ENCODE peak calls at places on chromosomes 13 and 19, in five cellular contexts. L, S, F, T and V are unnamed samples.

GRCh38 chr13:30079501-30079900 is 227.8 kb downstream of the KATNAL1 start:
- DNase-seq in L (no peak), S (no peak), F (no peak), T (no peak), V (no peak)

GRCh38 chr13:80924596-80924995 is 583.7 kb upstream of the SPRY2 start:
- DNase-seq in L (peak; percentile 6), S (no peak), F (no peak), T (no peak), V (no peak)

GRCh38 chr19:6287269-6287885 is 7.6 kb upstream of the MLLT1 start:
- DNase-seq in L (no peak), S (peak; percentile 25), F (no peak), T (no peak), V (no peak)

GRCh38 chr19:4889034-4889825 is 13.5 kb downstream of the ARRDC5 start:
- DNase-seq in L (peak; percentile 62), S (peak; percentile 95), F (no peak), T (no peak), V (peak; percentile 89)

GRCh38 chr19:47032171-47032811 is 12.7 kb downstream of the NPAS1 start:
- DNase-seq in L (no peak), S (peak; percentile 52), F (peak; percentile 70), T (peak; percentile 77), V (peak; percentile 92)

GRCh38 chr13:61286148-61286745 is 129.4 kb downstream of the PCDH20 start:
- DNase-seq in L (no peak), S (no peak), F (peak; percentile 20), T (peak; percentile 30), V (no peak)

GRCh38 chr13:110410000-110410399 is 102.9 kb downstream of the COL4A2 start:
- DNase-seq in L (no peak), S (no peak), F (no peak), T (no peak), V (no peak)

GRCh38 chr13:97018029-97018819 is 23.9 kb upstream of the OXGR1 start:
- DNase-seq in L (peak; percentile 38), S (peak; percentile 65), F (peak; percentile 66), T (peak; percentile 70), V (peak; percentile 66)

GRCh38 chr13:107865643-107866006 is 349.7 kb downstream of the LIG4 start:
- DNase-seq in L (peak; percentile 27), S (peak; percentile 50), F (no peak), T (no peak), V (peak; percentile 58)

GRCh38 chr19:18741124-18741493 is 50.0 kb downstream of the COMP start:
- DNase-seq in L (no peak), S (no peak), F (no peak), T (no peak), V (no peak)

GRCh38 chr19:3450796-3451411 is 29.4 kb downstream of the SMIM24 start:
- DNase-seq in L (peak; percentile 100), S (peak; percentile 99), F (peak; percentile 30), T (peak; percentile 73), V (peak; percentile 99)

GRCh38 chr19:43444531-43445340 is 20.7 kb downstream of the LYPD3 start:
- DNase-seq in L (no peak), S (no peak), F (no peak), T (no peak), V (no peak)

GRCh38 chr13:110195547-110196485 is 111.1 kb downstream of the COL4A1 start:
- DNase-seq in L (no peak), S (no peak), F (no peak), T (no peak), V (no peak)

GRCh38 chr13:20525601-20526544 is at the start of gene CRYL1:
- DNase-seq in L (peak; percentile 52), S (peak; percentile 84), F (peak; percentile 54), T (peak; percentile 85), V (peak; percentile 97)

GRCh38 chr13:44425041-44425814 is 51.6 kb downstream of the SERP2 start:
- DNase-seq in L (no peak), S (no peak), F (no peak), T (no peak), V (no peak)

GRCh38 chr13:94829201-94829600 is 116.9 kb upstream of the SOX21 start:
- DNase-seq in L (no peak), S (no peak), F (no peak), T (no peak), V (no peak)

GRCh38 chr13:84050551-84050950 is 168.3 kb upstream of the SLITRK1 start:
- DNase-seq in L (peak; percentile 77), S (no peak), F (no peak), T (no peak), V (no peak)

GRCh38 chr13:22081430-22081829 is 410.6 kb downstream of the FGF9 start:
- DNase-seq in L (no peak), S (no peak), F (no peak), T (no peak), V (no peak)

GRCh38 chr19:16459680-16460079 is 12.1 kb downstream of the EPS15L1 start:
- DNase-seq in L (no peak), S (no peak), F (no peak), T (no peak), V (no peak)

GRCh38 chr19:45391346-45391745 is 13.5 kb downstream of the PPP1R13L start:
- DNase-seq in L (no peak), S (peak; percentile 28), F (no peak), T (no peak), V (peak; percentile 72)

GRCh38 chr19:18194554-18195238 is 1.7 kb downstream of the MPV17L2 start:
- DNase-seq in L (peak; percentile 51), S (peak; percentile 60), F (no peak), T (no peak), V (peak; percentile 68)

GRCh38 chr19:40321076-40321475 is 27.1 kb downstream of the C19orf47 start:
- DNase-seq in L (no peak), S (no peak), F (no peak), T (no peak), V (no peak)

GRCh38 chr13:112710855-112711527 is 21.2 kb downstream of the ATP11A start:
- DNase-seq in L (no peak), S (no peak), F (no peak), T (no peak), V (no peak)
- H3K4me3 ChIP-seq in L (peak overlapping the region; percentile 24), S (peak overlapping the region; percentile 61), F (no peak overlapping the region), T (no peak overlapping the region), V (peak overlapping the region; percentile 65)

DNA sequence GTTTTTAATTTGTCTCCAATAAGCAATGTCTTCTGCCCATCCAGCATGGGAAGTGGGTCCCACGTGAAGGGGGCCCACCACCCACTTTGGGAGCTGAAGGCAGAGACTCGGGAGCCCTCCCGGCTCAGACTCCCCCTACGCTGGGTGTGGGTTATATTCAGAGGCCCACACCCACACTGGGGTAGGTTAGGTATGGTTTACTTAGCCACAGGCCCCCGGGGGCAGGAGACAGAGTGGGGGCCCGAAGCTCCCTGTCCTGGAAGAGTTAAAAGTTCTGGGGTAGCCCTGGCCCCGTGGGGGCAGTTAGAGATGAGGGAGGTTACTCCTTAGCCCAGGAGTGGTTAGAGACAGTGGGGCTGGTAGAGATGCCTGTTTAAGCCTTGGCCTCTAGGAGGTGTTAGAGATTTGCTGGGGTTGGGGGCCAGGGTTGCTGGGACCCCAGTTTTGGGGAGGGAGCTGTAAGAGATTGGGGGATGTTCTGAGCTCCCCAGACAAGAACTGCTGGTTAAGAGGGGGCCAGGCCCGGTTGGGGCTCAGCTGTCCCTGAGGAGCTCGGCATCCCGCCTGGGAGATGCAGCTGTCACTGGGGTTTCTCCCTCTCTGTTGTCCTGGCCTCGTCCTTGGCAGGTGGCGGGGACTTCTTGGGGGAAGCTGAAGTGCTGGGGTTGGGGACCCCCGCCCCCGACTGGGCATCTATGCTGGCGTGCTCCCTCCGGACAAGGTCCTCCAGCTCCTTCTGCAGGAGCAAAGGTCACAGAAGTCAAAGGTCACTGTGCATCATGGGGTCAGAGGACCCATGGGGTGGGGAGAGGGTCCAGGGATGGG is 712 bp upstream of the RINL start:
- DNase-seq in L (no peak), S (no peak), F (no peak), T (no peak), V (peak; percentile 72)
- H2AFZ ChIP-seq in L (no peak overlapping the region), S (no peak overlapping the region), F (peak overlapping the region; percentile 75), T (no peak overlapping the region), V (no peak overlapping the region)

DNA sequence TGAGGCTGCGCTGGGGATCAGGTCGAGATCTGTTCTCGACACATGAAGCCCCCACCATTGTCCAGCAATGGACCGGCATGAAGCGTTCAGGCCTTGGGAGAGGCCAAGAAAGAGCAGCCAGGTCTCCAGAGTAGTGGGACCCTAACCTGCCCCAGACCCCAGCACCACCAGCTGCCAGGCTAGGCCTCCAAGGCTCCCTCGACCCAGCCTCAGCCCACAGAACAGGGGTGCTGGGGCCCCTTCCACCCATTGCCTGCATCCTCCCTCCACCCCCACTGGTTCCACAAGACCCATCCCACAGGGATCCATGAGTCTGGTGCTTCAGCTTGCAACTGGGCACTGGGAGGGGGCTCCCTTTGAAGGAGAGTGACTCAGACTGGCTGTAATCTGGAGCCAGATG is 120.3 kb downstream of the TUBA3C start:
- DNase-seq in L (no peak), S (no peak), F (no peak), T (no peak), V (no peak)
- H3K9me3 ChIP-seq in L (peaks cover 31% of the 10 kb centered on the region), S (no peaks in the 10 kb centered on the region), F (no peaks in the 10 kb centered on the region), T (no peaks in the 10 kb centered on the region), V (peaks cover 2% of the 10 kb centered on the region)

GRCh38 chr13:39119422-39119821 is 81.2 kb downstream of the NHLRC3 start:
- DNase-seq in L (no peak), S (no peak), F (no peak), T (no peak), V (no peak)
- H3K4me3 ChIP-seq in L (no peak overlapping the region), S (no peak overlapping the region), F (no peak overlapping the region), T (no peak overlapping the region), V (no peak overlapping the region)

GRCh38 chr19:2151339-2152229 is at the start of gene AP3D1:
- DNase-seq in L (peak; percentile 98), S (peak; percentile 100), F (peak; percentile 100), T (peak; percentile 100), V (peak; percentile 100)

GRCh38 chr19:2148482-2149135 is 2.8 kb downstream of the AP3D1 start:
- DNase-seq in L (no peak), S (no peak), F (no peak), T (no peak), V (peak; percentile 62)

GRCh38 chr19:2150794-2151338 is 500 bp downstream of the AP3D1 start:
- DNase-seq in L (no peak), S (no peak), F (peak; percentile 24), T (peak; percentile 49), V (peak; percentile 75)

GRCh38 chr19:2145831-2146241 is 5.5 kb downstream of the AP3D1 start:
- DNase-seq in L (no peak), S (peak; percentile 19), F (no peak), T (no peak), V (peak; percentile 54)

GRCh38 chr19:2149980-2150793 is 1.2 kb downstream of the AP3D1 start:
- DNase-seq in L (no peak), S (peak; percentile 63), F (no peak), T (no peak), V (peak; percentile 78)
- H2AFZ ChIP-seq in L (no peak overlapping the region), S (no peak overlapping the region), F (no peak overlapping the region), T (no peak overlapping the region), V (no peak overlapping the region)